ENCODE peak calls at places on chromosomes 2 and 18, in eight cellular contexts. G, R, I, B, V, S, N and T are unnamed samples.

GRCh38 chr2:47295981-47296350 is 107.0 kb upstream of the MSH2 start:
- DNase-seq in I (no peak), S (no peak), V (no peak), N (no peak), G (no peak), B (no peak), R (no peak), T (no peak)

GRCh38 chr2:42098571-42099430 is 51.0 kb downstream of the PKDCC start:
- DNase-seq in V (no peak), I (peak), B (no peak), N (no peak), G (no peak), S (no peak), R (no peak), T (no peak)

GRCh38 chr2:189407161-189407943 is 33.9 kb upstream of the WDR75 start:
- DNase-seq in V (no peak), N (no peak), B (no peak), S (no peak), I (peak), R (no peak), G (no peak), T (no peak)

GRCh38 chr2:235570966-235571692 is 77.3 kb downstream of the AGAP1 start:
- DNase-seq in S (no peak), I (no peak), N (no peak), R (no peak), G (no peak), B (no peak), V (no peak), T (no peak)

GRCh38 chr2:234763051-234763909 is 188.5 kb upstream of the SH3BP4 start:
- DNase-seq in N (no peak), I (peak), S (no peak), R (no peak), B (no peak), V (no peak), G (no peak), T (no peak)

GRCh38 chr2:231918501-231919330 is 7.5 kb downstream of the NPPC start:
- DNase-seq in G (no peak), I (no peak), S (no peak), B (peak), N (no peak), V (no peak), R (no peak), T (no peak)

GRCh38 chr2:208280933-208281332 is 14.9 kb downstream of the PIKFYVE start:
- DNase-seq in R (no peak), I (peak), B (no peak), V (no peak), N (no peak), G (no peak), S (no peak), T (no peak)

GRCh38 chr2:139526781-139527180 is 746.6 kb upstream of the NXPH2 start:
- DNase-seq in V (no peak), B (no peak), S (no peak), I (no peak), N (no peak), G (no peak), R (no peak), T (no peak)

GRCh38 chr2:11677146-11678055 is 7.4 kb upstream of the NTSR2 start:
- DNase-seq in R (peak), N (peak), S (peak), G (peak), B (no peak), V (peak), I (no peak), T (no peak)

GRCh38 chr2:217887841-217888665 is 114.7 kb downstream of the TNS1 start:
- DNase-seq in R (no peak), G (no peak), I (peak), B (peak), V (no peak), S (no peak), N (no peak), T (no peak)

GRCh38 chr2:56681659-56682396 is 498.0 kb downstream of the CCDC85A start:
- DNase-seq in I (peak), G (no peak), B (no peak), R (no peak), N (no peak), V (no peak), S (no peak), T (no peak)

GRCh38 chr2:150063432-150063889 is 424.0 kb downstream of the RND3 start:
- DNase-seq in N (no peak), R (no peak), B (no peak), V (no peak), I (peak), S (no peak), G (no peak), T (no peak)

GRCh38 chr18:80154293-80154692 is 45.2 kb downstream of the ADNP2 start:
- DNase-seq in S (no peak), N (no peak), V (no peak), R (no peak), I (peak), G (no peak), B (no peak), T (no peak)

GRCh38 chr2:239266436-239266770 is 134.4 kb downstream of the HDAC4 start:
- DNase-seq in V (no peak), I (no peak), N (no peak), G (no peak), S (no peak), R (no peak), B (no peak), T (no peak)

GRCh38 chr2:196459539-196459938 is 180.0 kb upstream of the CCDC150 start:
- DNase-seq in S (no peak), I (peak), B (no peak), V (no peak), R (peak), N (no peak), G (no peak), T (peak)

GRCh38 chr2:37827911-37828411 is 97.1 kb upstream of the RMDN2 start:
- DNase-seq in S (no peak), V (no peak), R (peak), B (no peak), N (no peak), I (peak), G (no peak), T (peak)

GRCh38 chr2:40230717-40231300 is 221.1 kb downstream of the SLC8A1 start:
- DNase-seq in R (peak), I (peak), G (no peak), B (no peak), S (no peak), V (no peak), N (no peak), T (peak)

GRCh38 chr2:20091305-20091991 is 40.0 kb upstream of the LAPTM4A start:
- DNase-seq in B (no peak), N (peak), V (no peak), S (no peak), R (no peak), G (no peak), I (peak), T (peak)

GRCh38 chr2:238433941-238434845 is 7.5 kb downstream of the ASB1 start:
- DNase-seq in I (peak), B (no peak), R (no peak), V (no peak), G (no peak), S (no peak), N (no peak), T (no peak)

GRCh38 chr18:75211002-75211621 is 515 bp downstream of the TSHZ1 start:
- DNase-seq in I (peak), R (peak), B (peak), N (no peak), G (no peak), V (no peak), S (no peak), T (peak)

GRCh38 chr18:57581301-57581934 is 5.1 kb downstream of the FECH start:
- DNase-seq in I (no peak), N (no peak), G (no peak), V (peak), B (no peak), S (no peak), R (peak), T (no peak)

GRCh38 chr2:220332886-220333285 is 705.5 kb downstream of the SLC4A3 start:
- DNase-seq in G (no peak), I (no peak), V (no peak), N (no peak), S (no peak), B (no peak), R (no peak), T (no peak)

GRCh38 chr18:36449451-36449850 is 151.9 kb downstream of the FHOD3 start:
- DNase-seq in B (no peak), S (no peak), V (no peak), I (peak), R (no peak), G (no peak), N (no peak), T (no peak)

GRCh38 chr2:229417906-229418305 is 146.8 kb upstream of the PID1 start:
- DNase-seq in G (no peak), V (no peak), I (no peak), R (no peak), N (no peak), S (no peak), B (no peak), T (no peak)

GRCh38 chr2:23556929-23557328 is 171.9 kb downstream of the KLHL29 start:
- DNase-seq in G (no peak), B (no peak), V (no peak), I (no peak), S (no peak), N (no peak), R (no peak), T (no peak)

GRCh38 chr2:158530829-158531228 is 74.1 kb downstream of the PKP4 start:
- DNase-seq in S (no peak), V (no peak), N (no peak), B (no peak), R (no peak), I (no peak), G (no peak), T (no peak)

GRCh38 chr2:40332096-40332826 is 119.6 kb downstream of the SLC8A1 start:
- DNase-seq in B (no peak), S (no peak), V (no peak), G (no peak), N (peak), R (no peak), I (peak), T (no peak)

GRCh38 chr2:236863729-236864126 is 222.0 kb upstream of the COPS8 start:
- DNase-seq in S (no peak), N (no peak), B (no peak), R (no peak), V (no peak), I (no peak), G (no peak), T (no peak)

GRCh38 chr18:10927290-10927979 is 221.9 kb downstream of the PIEZO2 start:
- DNase-seq in V (no peak), I (peak), B (no peak), R (no peak), S (no peak), N (no peak), G (no peak), T (peak)

GRCh38 chr18:35122586-35123224 is 81.5 kb downstream of the MAPRE2 start:
- DNase-seq in G (peak), V (peak), R (peak), S (no peak), B (no peak), N (peak), I (no peak), T (peak)

GRCh38 chr2:205684871-205685313 is 2.6 kb downstream of the NRP2 start:
- DNase-seq in R (peak), N (no peak), I (peak), G (peak), S (peak), V (peak), B (peak), T (no peak)

GRCh38 chr2:225668606-225669266 is 269.2 kb downstream of the NYAP2 start:
- DNase-seq in S (no peak), G (no peak), R (no peak), N (no peak), B (no peak), I (peak), V (no peak), T (peak)

GRCh38 chr2:196268538-196269338 is 97.4 kb upstream of the STK17B start:
- DNase-seq in B (no peak), G (no peak), R (no peak), I (no peak), S (no peak), V (no peak), N (no peak), T (peak)

GRCh38 chr2:201965550-201965949 is 68.1 kb upstream of the FZD7 start:
- DNase-seq in R (no peak), B (no peak), V (no peak), G (no peak), I (no peak), S (no peak), N (no peak), T (no peak)

GRCh38 chr2:74764429-74765272 is 69.3 kb upstream of the HK2 start:
- DNase-seq in B (no peak), S (no peak), G (no peak), I (peak), R (no peak), V (no peak), N (no peak), T (no peak)

GRCh38 chr2:152466041-152466440 is 131.1 kb downstream of the FMNL2 start:
- DNase-seq in N (peak), V (no peak), I (peak), R (no peak), B (no peak), S (no peak), G (no peak), T (no peak)

GRCh38 chr18:47745227-47745626 is 185.2 kb downstream of the SMAD2 start:
- DNase-seq in V (no peak), B (no peak), N (no peak), R (no peak), S (no peak), I (no peak), G (no peak), T (no peak)

GRCh38 chr18:46220116-46220515 is 115.9 kb downstream of the HAUS1 start:
- DNase-seq in N (no peak), B (no peak), G (no peak), V (no peak), S (no peak), R (no peak), I (peak), T (peak)

GRCh38 chr2:37625156-37625555 is 46.3 kb downstream of the CDC42EP3 start:
- DNase-seq in R (no peak), V (no peak), G (no peak), N (no peak), B (no peak), S (no peak), I (peak), T (no peak)